ENCODE peak calls at places on chromosomes 11 and 22, in five cellular contexts. C is neuronal stem cell, M is IMR-90, J is H9, N is H1. A is an unnamed sample.

GRCh38 chr22:40855960-40856512 is 403 bp downstream of the ST13 start:
- DNase-seq in C (peak), J (peak), M (peak), N (no peak), A (no peak)

GRCh38 chr11:84476581-84476980 is 1150.6 kb downstream of the DLG2 start:
- DNase-seq in C (no peak), J (no peak), M (no peak), N (no peak), A (peak)

GRCh38 chr22:23913661-23914353 is 19.6 kb downstream of the MIF start:
- DNase-seq in J (peak), C (peak), N (peak), M (peak), A (peak)

GRCh38 chr11:110525883-110526282 is 96.1 kb downstream of the FDX1 start:
- DNase-seq in M (peak), J (no peak), C (no peak), N (no peak), A (peak)

GRCh38 chr11:104572279-104572678 is 326.0 kb downstream of the CASP12 start:
- DNase-seq in M (peak), C (no peak), J (no peak), N (no peak), A (no peak)

GRCh38 chr22:40792451-40792850 is 26.7 kb downstream of the SLC25A17 start:
- DNase-seq in N (no peak), J (no peak), C (no peak), M (no peak), A (no peak)

GRCh38 chr22:44389181-44389580 is 76.4 kb upstream of the SHISAL1 start:
- DNase-seq in M (no peak), N (no peak), J (no peak), C (no peak), A (no peak)

GRCh38 chr22:36069368-36069767 is 40.7 kb upstream of the RBFOX2 start:
- DNase-seq in J (no peak), M (no peak), C (no peak), N (no peak), A (no peak)

GRCh38 chr11:112780351-112781043 is 180.7 kb upstream of the NCAM1 start:
- DNase-seq in M (peak), J (no peak), N (no peak), C (no peak), A (no peak)

DNA sequence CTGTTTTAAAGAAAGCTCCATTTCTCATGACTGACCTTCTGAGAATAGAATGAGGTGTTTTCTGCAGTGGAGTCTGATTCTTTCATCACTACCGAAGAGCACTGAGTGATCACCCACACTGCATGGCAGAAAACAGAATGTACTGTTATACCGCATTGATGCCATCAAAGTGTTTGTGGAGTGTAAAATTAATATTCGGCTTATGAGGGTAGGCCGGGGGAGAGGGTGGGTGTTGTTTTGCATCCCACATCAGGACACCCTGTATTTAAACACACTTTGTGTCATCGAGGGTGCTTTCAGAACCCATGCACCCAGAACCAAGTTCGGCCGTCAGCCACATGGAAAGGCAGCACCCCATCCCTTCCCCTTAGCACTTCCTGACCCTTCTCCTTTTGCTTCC is 41.3 kb upstream of the ETS1 start:
- DNase-seq in C (no peak), J (no peak), N (no peak), M (no peak), A (no peak)
- H2BK15ac ChIP-seq in C (no peak), J (no peak), N (no peak), M (no peak), A (no peak)

GRCh38 chr11:63845305-63845704 is 6.4 kb downstream of the MARK2 start:
- DNase-seq in C (no peak), M (peak), J (no peak), N (no peak), A (peak)

GRCh38 chr11:63845911-63846310 is 7.0 kb downstream of the MARK2 start:
- DNase-seq in C (no peak), M (no peak), N (no peak), J (no peak), A (no peak)

GRCh38 chr11:63849691-63850090 is 10.8 kb downstream of the MARK2 start:
- DNase-seq in N (no peak), M (no peak), J (no peak), C (no peak), A (no peak)

GRCh38 chr11:63846897-63847296 is 8.0 kb downstream of the MARK2 start:
- DNase-seq in J (no peak), N (no peak), C (no peak), M (no peak), A (no peak)

DNA sequence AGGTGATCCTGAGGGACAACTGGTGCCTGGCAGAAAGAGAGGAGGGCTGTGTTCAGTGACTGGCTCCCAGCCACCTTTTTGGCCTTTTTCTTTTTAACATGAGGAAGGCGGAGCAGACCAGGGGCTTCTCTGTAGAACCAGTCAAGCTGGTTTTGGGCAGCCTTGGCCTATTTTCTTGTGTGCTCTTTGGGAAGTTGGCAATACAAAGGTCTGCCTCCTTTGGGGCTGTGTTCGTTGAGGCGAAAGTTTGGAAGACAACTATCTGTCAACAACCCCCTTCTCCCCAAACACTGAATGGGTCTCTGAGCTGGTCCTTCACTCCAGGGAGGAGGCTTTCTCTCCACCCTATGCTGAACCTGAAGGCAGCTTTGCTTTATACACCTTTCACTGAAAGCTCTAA is 8.5 kb downstream of the MARK2 start:
- DNase-seq in N (no peak), J (peak), M (no peak), C (no peak), A (no peak)
- H3K14ac ChIP-seq in N (no peak), J (no peak), M (no peak), C (no peak), A (no peak)

GRCh38 chr11:44126304-44126703 is 30.8 kb downstream of the EXT2 start:
- DNase-seq in N (no peak), C (no peak), M (no peak), J (no peak), A (no peak)

GRCh38 chr11:44127130-44127529 is 31.7 kb downstream of the EXT2 start:
- DNase-seq in N (no peak), J (no peak), C (no peak), M (no peak), A (no peak)

GRCh38 chr11:44128729-44129128 is 33.3 kb downstream of the EXT2 start:
- DNase-seq in C (no peak), J (no peak), N (no peak), M (no peak), A (no peak)

GRCh38 chr11:44130751-44131150 is 35.3 kb downstream of the EXT2 start:
- DNase-seq in N (no peak), C (no peak), M (no peak), J (no peak), A (no peak)

DNA sequence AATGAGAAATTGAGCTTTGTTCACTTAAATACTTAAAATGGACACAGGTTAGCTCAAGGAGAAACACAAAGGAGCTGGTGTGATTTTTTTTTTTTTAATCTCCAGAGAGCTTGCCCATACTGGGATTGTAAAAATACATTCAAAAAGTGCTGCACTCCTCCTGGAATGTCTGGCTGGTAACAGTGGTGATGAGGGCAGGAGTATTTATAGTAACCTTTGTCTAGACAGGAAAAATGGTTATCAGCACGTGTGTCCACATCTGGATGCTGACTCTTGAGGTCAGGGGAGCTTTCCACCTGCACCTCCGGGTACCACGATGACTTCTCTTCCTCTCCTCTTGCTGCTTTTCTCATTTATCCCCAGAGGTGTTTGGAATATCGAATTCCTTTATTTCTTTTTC is 30.1 kb downstream of the EXT2 start:
- DNase-seq in M (no peak), C (no peak), J (no peak), N (no peak), A (no peak)
- H3K9ac ChIP-seq in M (no peak), C (no peak), J (no peak), N (no peak), A (no peak)

GRCh38 chr11:65613091-65613928 is 711 bp downstream of the MAP3K11 start:
- DNase-seq in J (no peak), M (no peak), N (no peak), C (no peak), A (no peak)
- H2BK15ac ChIP-seq in J (no peak), M (no peak), N (no peak), C (peak), A (no peak)

GRCh38 chr11:64247729-64248531 is 1.2 kb upstream of the PPP1R14B start:
- DNase-seq in C (no peak), J (no peak), N (no peak), M (no peak), A (no peak)
- H3K14ac ChIP-seq in C (no peak), J (no peak), N (no peak), M (no peak), A (no peak)

GRCh38 chr22:22855085-22855484 is 32.5 kb upstream of the IGLL5 start:
- DNase-seq in N (no peak), M (no peak), J (no peak), C (no peak), A (no peak)
- H3K9ac ChIP-seq in N (no peak), M (no peak), J (no peak), C (no peak), A (no peak)

GRCh38 chr11:70487160-70487559 is 88.8 kb downstream of the CTTN start:
- DNase-seq in M (no peak), C (no peak), N (no peak), J (no peak), A (no peak)
- H2BK15ac ChIP-seq in M (no peak), C (no peak), N (no peak), J (no peak), A (no peak)

A was measured in mesenchymal stem cell.